ENCODE peak calls at places on chromosomes 12 and 14, in five cellular contexts. P is astrocyte of the cerebellum; J is activated T-cell treated with anti-CD3 and anti-CD28 coated beads, Interleukin-2, amount 50 U/mL, for 48 hours; I is GM13976; Z is adipocyte. G is an unnamed sample.

GRCh38 chr14:94306047-94306978 is 13.2 kb upstream of the SERPINA10 start:
- DNase-seq in P (no peak), J (no peak), I (no peak), Z (no peak), G (no peak)

GRCh38 chr14:63475761-63476160 is 67.4 kb downstream of the PPP2R5E start:
- DNase-seq in P (no peak), J (no peak), I (no peak), Z (no peak), G (no peak)

GRCh38 chr12:49503674-49504180 is 35.1 kb upstream of the KCNH3 start:
- DNase-seq in P (peak), J (no peak), I (no peak), Z (peak), G (no peak)

GRCh38 chr12:52079576-52080402 is at the start of gene SMIM41:
- DNase-seq in P (no peak), J (no peak), I (no peak), Z (no peak), G (no peak)

GRCh38 chr14:26132061-26132460 is 465.8 kb downstream of the NOVA1 start:
- DNase-seq in P (no peak), J (no peak), I (no peak), Z (no peak), G (no peak)

GRCh38 chr12:94074970-94075695 is 73.2 kb upstream of the PLXNC1 start:
- DNase-seq in P (peak), J (no peak), I (peak), Z (peak), G (peak)

GRCh38 chr12:95386056-95386455 is 87.9 kb upstream of the METAP2 start:
- DNase-seq in P (no peak), J (no peak), I (no peak), Z (peak), G (no peak)

GRCh38 chr12:76588881-76589565 is 29.5 kb upstream of the OSBPL8 start:
- DNase-seq in P (no peak), J (no peak), I (no peak), Z (peak), G (peak)

GRCh38 chr12:32822344-32822743 is 66.6 kb upstream of the YARS2 start:
- DNase-seq in P (no peak), J (no peak), I (no peak), Z (no peak), G (no peak)

GRCh38 chr12:30652034-30652696 is 43.5 kb downstream of the IPO8 start:
- DNase-seq in P (no peak), J (no peak), I (no peak), Z (no peak), G (no peak)

GRCh38 chr14:36662543-36663403 is 1.1 kb downstream of the PAX9 start:
- DNase-seq in P (no peak), J (peak), I (peak), Z (peak), G (no peak)

GRCh38 chr12:6376079-6376941 is 947 bp upstream of the SCNN1A start:
- DNase-seq in P (no peak), J (no peak), I (no peak), Z (peak), G (peak)

GRCh38 chr14:50397461-50398196 is 948 bp upstream of the CDKL1 start:
- DNase-seq in P (no peak), J (no peak), I (no peak), Z (peak), G (no peak)

GRCh38 chr14:24080888-24081738 is 9.8 kb downstream of the CPNE6 start:
- DNase-seq in P (no peak), J (peak), I (peak), Z (peak), G (no peak)

GRCh38 chr14:67385120-67385519 is 25.0 kb downstream of the EIF2S1 start:
- DNase-seq in P (no peak), J (no peak), I (no peak), Z (no peak), G (no peak)

GRCh38 chr12:3533703-3534386 is 42.8 kb downstream of the PRMT8 start:
- DNase-seq in P (no peak), J (no peak), I (no peak), Z (peak), G (no peak)

GRCh38 chr12:88377973-88378372 is 202.3 kb downstream of the KITLG start:
- DNase-seq in P (no peak), J (no peak), I (no peak), Z (no peak), G (no peak)

GRCh38 chr12:106583578-106584103 is 837 bp downstream of the RFX4 start:
- DNase-seq in P (no peak), J (peak), I (no peak), Z (peak), G (no peak)

GRCh38 chr14:68564236-68564825 is 228.5 kb downstream of the ZFP36L1 start:
- DNase-seq in P (no peak), J (no peak), I (no peak), Z (no peak), G (no peak)

GRCh38 chr12:122079038-122079531 is 529 bp downstream of the MLXIP start:
- DNase-seq in P (no peak), J (peak), I (no peak), Z (peak), G (no peak)

GRCh38 chr12:30701056-30701455 is 5.4 kb upstream of the IPO8 start:
- DNase-seq in P (no peak), J (no peak), I (no peak), Z (peak), G (no peak)

GRCh38 chr12:75628916-75629315 is 117.5 kb upstream of the KRR1 start:
- DNase-seq in P (no peak), J (no peak), I (no peak), Z (no peak), G (no peak)

GRCh38 chr12:98736352-98737326 is 91.5 kb downstream of the APAF1 start:
- DNase-seq in P (no peak), J (no peak), I (no peak), Z (peak), G (no peak)

GRCh38 chr14:60222820-60223219 is 26.2 kb upstream of the PPM1A start:
- DNase-seq in P (no peak), J (no peak), I (no peak), Z (no peak), G (no peak)

GRCh38 chr14:95068091-95068490 is 89.2 kb downstream of the DICER1 start:
- DNase-seq in P (no peak), J (no peak), I (no peak), Z (no peak), G (no peak)

GRCh38 chr14:92460916-92461579 is 52.5 kb upstream of the RIN3 start:
- DNase-seq in P (peak), J (peak), I (peak), Z (peak), G (peak)

GRCh38 chr14:68546839-68547238 is 246.0 kb downstream of the ZFP36L1 start:
- DNase-seq in P (no peak), J (no peak), I (no peak), Z (peak), G (peak)

GRCh38 chr12:53508534-53509199 is 1.4 kb upstream of the NPFF start:
- DNase-seq in P (no peak), J (peak), I (peak), Z (peak), G (peak)

GRCh38 chr14:104253223-104253822 is 114.9 kb downstream of the KIF26A start:
- DNase-seq in P (no peak), J (no peak), I (peak), Z (no peak), G (no peak)

G was measured in GM04504.